ENCODE peak calls at places on chromosomes 1 and 21, in ten cellular contexts. N is body of pancreas, S is IMR-90, K is esophagus squamous epithelium, D is HCT116, W is prostate gland, P is adrenal gland, V is stomach, F is A549, J is transverse colon. Z is an unnamed sample.

GRCh38 chr1:183676515-183677189 is 23.5 kb upstream of the APOBEC4 start:
- DNase-seq in N (no peak), S (peak), K (no peak), D (no peak), W (no peak), P (peak), V (no peak), F (no peak), J (no peak), Z (no peak)

GRCh38 chr1:244211559-244211944 is 160.5 kb downstream of the ZBTB18 start:
- DNase-seq in N (no peak), S (peak), K (no peak), D (no peak), W (peak), P (peak), V (no peak), F (no peak), J (no peak), Z (no peak)

GRCh38 chr1:42926870-42927242 is 31.8 kb downstream of the SLC2A1 start:
- DNase-seq in N (no peak), S (no peak), K (no peak), D (no peak), W (no peak), P (no peak), V (no peak), F (no peak), J (no peak), Z (no peak)

GRCh38 chr1:243718893-243719292 is 131.2 kb downstream of the AKT3 start:
- DNase-seq in N (no peak), S (peak), K (no peak), D (no peak), W (no peak), P (no peak), V (no peak), F (no peak), J (no peak), Z (no peak)

GRCh38 chr1:90475623-90476022 is 241.5 kb downstream of the BARHL2 start:
- DNase-seq in N (no peak), S (peak), K (no peak), D (peak), W (no peak), P (no peak), V (no peak), F (no peak), J (no peak), Z (no peak)

GRCh38 chr1:41599912-41600311 is 115.4 kb upstream of the EDN2 start:
- DNase-seq in N (no peak), S (peak), K (no peak), D (no peak), W (no peak), P (no peak), V (no peak), F (no peak), J (no peak), Z (no peak)

GRCh38 chr1:69568435-69569280 is 936 bp downstream of the LRRC7 start:
- DNase-seq in N (no peak), S (no peak), K (no peak), D (no peak), W (no peak), P (no peak), V (no peak), F (no peak), J (no peak), Z (no peak)

GRCh38 chr21:46120301-46121285 is 22.7 kb downstream of the COL6A2 start:
- DNase-seq in N (no peak), S (no peak), K (no peak), D (no peak), W (no peak), P (peak), V (no peak), F (no peak), J (no peak), Z (peak)

GRCh38 chr1:61639218-61639617 is 85.7 kb downstream of the TM2D1 start:
- DNase-seq in N (peak), S (no peak), K (no peak), D (no peak), W (no peak), P (no peak), V (no peak), F (no peak), J (no peak), Z (no peak)

GRCh38 chr1:235019456-235019855 is 109.2 kb downstream of the TOMM20 start:
- DNase-seq in N (no peak), S (peak), K (no peak), D (no peak), W (no peak), P (no peak), V (no peak), F (no peak), J (no peak), Z (no peak)

GRCh38 chr21:44695641-44696040 is 1.3 kb upstream of the KRTAP10-12 start:
- DNase-seq in N (no peak), S (no peak), K (no peak), D (no peak), W (no peak), P (no peak), V (no peak), F (no peak), J (no peak), Z (no peak)

GRCh38 chr1:234774971-234775370 is 165.0 kb upstream of the IRF2BP2 start:
- DNase-seq in N (no peak), S (no peak), K (no peak), D (no peak), W (no peak), P (no peak), V (peak), F (no peak), J (no peak), Z (no peak)

GRCh38 chr1:95168638-95169411 is 51.7 kb downstream of the TLCD4 start:
- DNase-seq in N (no peak), S (no peak), K (no peak), D (no peak), W (no peak), P (no peak), V (no peak), F (no peak), J (no peak), Z (no peak)

GRCh38 chr1:20124451-20125057 is 5.2 kb upstream of the PLA2G2D start:
- DNase-seq in N (peak), S (peak), K (no peak), D (peak), W (peak), P (peak), V (no peak), F (peak), J (peak), Z (no peak)

GRCh38 chr1:33456302-33456886 is 16.1 kb upstream of the ZSCAN20 start:
- DNase-seq in N (no peak), S (peak), K (no peak), D (no peak), W (no peak), P (peak), V (no peak), F (no peak), J (no peak), Z (no peak)

GRCh38 chr1:162144853-162145252 is 75.4 kb downstream of the NOS1AP start:
- DNase-seq in N (no peak), S (no peak), K (no peak), D (peak), W (no peak), P (no peak), V (no peak), F (no peak), J (no peak), Z (no peak)

GRCh38 chr1:66360285-66360724 is 173.6 kb upstream of the SGIP1 start:
- DNase-seq in N (no peak), S (no peak), K (no peak), D (no peak), W (no peak), P (no peak), V (no peak), F (no peak), J (no peak), Z (no peak)

GRCh38 chr1:90713741-90714509 is 3.2 kb downstream of the BARHL2 start:
- DNase-seq in N (no peak), S (no peak), K (no peak), D (no peak), W (no peak), P (no peak), V (no peak), F (no peak), J (no peak), Z (no peak)

GRCh38 chr1:9265037-9265436 is 27.7 kb upstream of the SPSB1 start:
- DNase-seq in N (no peak), S (no peak), K (no peak), D (no peak), W (no peak), P (no peak), V (no peak), F (no peak), J (no peak), Z (no peak)

GRCh38 chr1:51346086-51346942 is 16.0 kb upstream of the TTC39A start:
- DNase-seq in N (no peak), S (no peak), K (no peak), D (no peak), W (no peak), P (no peak), V (no peak), F (no peak), J (no peak), Z (no peak)

GRCh38 chr1:164576311-164577271 is 17.6 kb downstream of the PBX1 start:
- DNase-seq in N (no peak), S (peak), K (no peak), D (no peak), W (no peak), P (peak), V (no peak), F (no peak), J (no peak), Z (no peak)

GRCh38 chr1:45205000-45205909 is 1.1 kb downstream of the ZSWIM5 start:
- DNase-seq in N (peak), S (peak), K (no peak), D (no peak), W (peak), P (peak), V (peak), F (peak), J (peak), Z (peak)

GRCh38 chr1:15949453-15950245 is 26.3 kb downstream of the ZBTB17 start:
- DNase-seq in N (peak), S (peak), K (peak), D (peak), W (peak), P (peak), V (peak), F (peak), J (peak), Z (peak)

GRCh38 chr1:98515744-98516143 is 145.8 kb upstream of the SNX7 start:
- DNase-seq in N (no peak), S (no peak), K (no peak), D (no peak), W (no peak), P (no peak), V (no peak), F (no peak), J (no peak), Z (no peak)

GRCh38 chr1:150543500-150544143 is 5.6 kb upstream of the ADAMTSL4 start:
- DNase-seq in N (peak), S (no peak), K (no peak), D (no peak), W (no peak), P (no peak), V (no peak), F (no peak), J (peak), Z (peak)

GRCh38 chr1:51548986-51549619 is 30.0 kb upstream of the EPS15 start:
- DNase-seq in N (peak), S (no peak), K (no peak), D (no peak), W (no peak), P (no peak), V (no peak), F (no peak), J (no peak), Z (no peak)

GRCh38 chr1:230169454-230170152 is 102.6 kb downstream of the GALNT2 start:
- DNase-seq in N (no peak), S (peak), K (no peak), D (no peak), W (no peak), P (no peak), V (no peak), F (no peak), J (no peak), Z (peak)

GRCh38 chr1:235953801-235954200 is 87.1 kb upstream of the LYST start:
- DNase-seq in N (no peak), S (peak), K (no peak), D (no peak), W (no peak), P (no peak), V (no peak), F (no peak), J (no peak), Z (no peak)

GRCh38 chr1:65393345-65393744 is 27.1 kb upstream of the LEPR start:
- DNase-seq in N (no peak), S (peak), K (no peak), D (no peak), W (no peak), P (no peak), V (no peak), F (no peak), J (no peak), Z (no peak)

GRCh38 chr1:159913451-159914192 is 11.7 kb downstream of the TAGLN2 start:
- DNase-seq in N (peak), S (no peak), K (no peak), D (no peak), W (peak), P (no peak), V (peak), F (no peak), J (no peak), Z (no peak)

GRCh38 chr1:167374014-167374413 is 144.3 kb downstream of the CD247 start:
- DNase-seq in N (no peak), S (no peak), K (no peak), D (no peak), W (no peak), P (no peak), V (no peak), F (no peak), J (no peak), Z (no peak)

GRCh38 chr1:169127305-169127704 is 20.8 kb downstream of the ATP1B1 start:
- DNase-seq in N (no peak), S (no peak), K (no peak), D (no peak), W (no peak), P (no peak), V (no peak), F (no peak), J (no peak), Z (no peak)

GRCh38 chr1:108121361-108122143 is 78.6 kb downstream of the SLC25A24 start:
- DNase-seq in N (no peak), S (peak), K (no peak), D (no peak), W (no peak), P (no peak), V (no peak), F (no peak), J (no peak), Z (no peak)

GRCh38 chr21:30981403-30981802 is 56.9 kb downstream of the KRTAP19-8 start:
- DNase-seq in N (no peak), S (no peak), K (no peak), D (no peak), W (no peak), P (no peak), V (no peak), F (no peak), J (no peak), Z (no peak)

GRCh38 chr1:92244376-92244775 is 26.7 kb downstream of the C1orf146 start:
- DNase-seq in N (no peak), S (peak), K (no peak), D (no peak), W (no peak), P (no peak), V (no peak), F (no peak), J (no peak), Z (no peak)

GRCh38 chr1:91900538-91900937 is 14.6 kb upstream of the TGFBR3 start:
- DNase-seq in N (no peak), S (peak), K (no peak), D (no peak), W (no peak), P (no peak), V (no peak), F (peak), J (no peak), Z (no peak)

GRCh38 chr1:198411240-198411639 is 129.2 kb downstream of the ATP6V1G3 start:
- DNase-seq in N (no peak), S (no peak), K (no peak), D (no peak), W (no peak), P (no peak), V (no peak), F (no peak), J (no peak), Z (no peak)

GRCh38 chr1:241749924-241750695 is 97.9 kb upstream of the EXO1 start:
- DNase-seq in N (no peak), S (no peak), K (no peak), D (no peak), W (no peak), P (no peak), V (no peak), F (no peak), J (no peak), Z (no peak)

GRCh38 chr1:54275349-54275748 is 75.4 kb downstream of the MRPL37 start:
- DNase-seq in N (peak), S (peak), K (no peak), D (no peak), W (peak), P (peak), V (peak), F (no peak), J (peak), Z (peak)

GRCh38 chr1:29282924-29283803 is 46.8 kb downstream of the PTPRU start:
- DNase-seq in N (peak), S (peak), K (no peak), D (peak), W (no peak), P (peak), V (no peak), F (peak), J (peak), Z (no peak)

GRCh38 chr1:28190337-28190979 is 14.0 kb upstream of the PTAFR start:
- DNase-seq in N (no peak), S (peak), K (no peak), D (no peak), W (no peak), P (no peak), V (no peak), F (no peak), J (no peak), Z (no peak)
- H3K4me3 ChIP-seq in N (no peak), S (no peak), K (no peak), D (no peak), W (no peak), P (no peak), V (no peak), F (no peak), J (no peak), Z (no peak)

GRCh38 chr21:42676799-42677198 is 23.4 kb downstream of the PDE9A start:
- DNase-seq in N (no peak), S (no peak), K (no peak), D (no peak), W (no peak), P (no peak), V (no peak), F (no peak), J (no peak), Z (no peak)
- TF ChIP-seq POLR2A in N (no peak), S (no peak), K (no peak), D (no peak), W (no peak), P (no peak), V (no peak), F (no peak), J (no peak), Z (no peak)

DNA sequence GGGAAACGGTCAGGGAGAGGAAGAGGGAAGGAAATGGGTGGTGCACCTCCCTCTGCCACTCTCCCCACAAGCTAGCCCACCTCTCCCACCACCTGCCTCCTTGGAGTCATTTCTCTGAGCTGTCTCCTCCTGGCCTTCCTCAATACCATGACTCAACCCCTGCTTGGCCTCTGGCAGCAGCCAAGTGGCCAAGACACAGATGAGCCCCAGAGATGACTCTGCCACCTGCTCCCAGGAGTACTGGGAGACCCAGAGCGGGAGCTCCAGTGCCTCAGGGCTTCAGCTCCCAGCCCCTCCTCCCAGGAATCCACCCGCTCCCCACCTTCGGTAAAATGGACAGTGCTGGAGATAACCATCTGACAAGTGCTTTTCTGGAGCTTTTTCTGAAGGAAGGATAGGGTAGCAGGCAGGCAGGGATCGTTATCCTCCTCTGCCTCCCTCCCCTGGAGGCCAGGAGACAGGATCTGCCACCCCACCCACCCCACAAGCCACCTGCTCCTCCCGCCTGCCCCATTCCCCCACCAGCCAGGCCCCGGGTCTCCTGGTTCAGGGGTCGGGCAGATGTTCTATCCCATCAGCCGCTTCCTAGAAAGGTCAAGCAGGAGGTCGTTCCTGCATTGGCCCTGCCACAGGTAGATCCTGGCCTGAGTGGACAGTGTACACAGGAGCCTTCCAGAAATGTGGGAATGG is 2.5 kb downstream of the S100A16 start:
- DNase-seq in N (no peak), S (peak), K (no peak), D (no peak), W (no peak), P (peak), V (no peak), F (no peak), J (no peak), Z (no peak)
- H3K4me3 ChIP-seq in N (no peak), S (no peak), K (peak), D (peak), W (no peak), P (no peak), V (peak), F (peak), J (peak), Z (no peak)

GRCh38 chr21:36385233-36385908 is at the start of gene CHAF1B:
- DNase-seq in N (peak), S (peak), K (no peak), D (peak), W (peak), P (peak), V (peak), F (peak), J (peak), Z (peak)
- TF ChIP-seq POLR2A in N (peak), S (peak), K (no peak), D (peak), W (peak), P (no peak), V (no peak), F (peak), J (peak), Z (peak)

GRCh38 chr1:89260575-89261275 is 11.9 kb downstream of the GBP5 start:
- DNase-seq in N (no peak), S (no peak), K (no peak), D (no peak), W (no peak), P (no peak), V (no peak), F (no peak), J (no peak), Z (no peak)
- H3K4me3 ChIP-seq in N (no peak), S (no peak), K (no peak), D (no peak), W (no peak), P (no peak), V (no peak), F (no peak), J (no peak), Z (no peak)

GRCh38 chr1:39959651-39960333 is 4.8 kb downstream of the MFSD2A start:
- DNase-seq in N (no peak), S (no peak), K (no peak), D (no peak), W (no peak), P (no peak), V (no peak), F (no peak), J (no peak), Z (peak)

GRCh38 chr1:39958801-39959200 is 3.9 kb downstream of the MFSD2A start:
- DNase-seq in N (no peak), S (no peak), K (no peak), D (no peak), W (no peak), P (no peak), V (no peak), F (no peak), J (no peak), Z (no peak)

GRCh38 chr1:39957299-39958020 is 2.5 kb downstream of the MFSD2A start:
- DNase-seq in N (no peak), S (peak), K (no peak), D (no peak), W (no peak), P (no peak), V (no peak), F (no peak), J (no peak), Z (no peak)

GRCh38 chr1:39962450-39962825 is 7.5 kb downstream of the MFSD2A start:
- DNase-seq in N (no peak), S (no peak), K (no peak), D (no peak), W (no peak), P (no peak), V (no peak), F (no peak), J (no peak), Z (no peak)

GRCh38 chr1:39960461-39960958 is 5.6 kb downstream of the MFSD2A start:
- DNase-seq in N (peak), S (no peak), K (peak), D (no peak), W (peak), P (no peak), V (peak), F (no peak), J (peak), Z (peak)
- TF ChIP-seq POLR2A in N (no peak), S (no peak), K (no peak), D (no peak), W (peak), P (no peak), V (no peak), F (no peak), J (no peak), Z (peak)

DNA sequence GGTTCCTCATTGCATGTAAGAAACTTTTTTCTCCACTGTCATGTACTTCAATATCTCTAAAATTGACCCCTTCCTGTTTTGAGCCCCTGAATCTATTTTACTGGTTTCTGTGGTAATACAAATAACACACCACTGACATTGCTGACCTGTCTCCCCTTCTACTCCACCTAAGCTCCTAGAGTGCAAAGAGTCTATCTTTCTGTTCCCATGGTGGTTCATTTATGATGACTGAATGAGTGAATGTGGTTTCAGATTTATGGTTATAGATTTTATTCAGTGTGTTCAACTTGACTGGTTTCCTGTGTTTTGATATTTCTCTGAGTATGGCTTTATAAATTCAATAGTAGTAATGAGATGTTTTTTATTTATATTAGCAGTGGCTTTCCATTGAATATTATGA is 127.7 kb downstream of the MAGI3 start:
- DNase-seq in N (no peak), S (no peak), K (no peak), D (no peak), W (no peak), P (no peak), V (no peak), F (no peak), J (no peak), Z (no peak)
- H3K4me3 ChIP-seq in N (no peak), S (no peak), K (no peak), D (no peak), W (no peak), P (no peak), V (no peak), F (no peak), J (no peak), Z (no peak)